ENCODE peak calls at places on chromosomes 2 and 18, in five cellular contexts. V is brain microvascular endothelial cell, U is islet precursor cell, O is C1 segment of cervical spinal cord, H is substantia nigra. A is an unnamed sample.

GRCh38 chr2:151928380-151928779 is 100.2 kb upstream of the ARL5A start:
- DNase-seq in U (no peak), H (no peak), O (no peak), V (no peak), A (no peak)

GRCh38 chr2:127572841-127573240 is 37.4 kb downstream of the MYO7B start:
- DNase-seq in V (no peak), O (no peak), H (no peak), U (peak), A (no peak)

GRCh38 chr2:42493885-42494433 is at the start of gene KCNG3:
- DNase-seq in U (peak), O (no peak), H (peak), V (no peak), A (peak)

GRCh38 chr18:75265872-75266271 is 55.3 kb downstream of the TSHZ1 start:
- DNase-seq in O (no peak), V (no peak), U (no peak), H (no peak), A (no peak)

GRCh38 chr2:187429989-187430388 is 18.1 kb downstream of the CALCRL start:
- DNase-seq in H (no peak), V (peak), U (no peak), O (no peak), A (no peak)

GRCh38 chr18:5107990-5108389 is 89.1 kb downstream of the AKAIN1 start:
- DNase-seq in O (no peak), H (no peak), V (no peak), U (no peak), A (no peak)

GRCh38 chr18:37538526-37539205 is 26.9 kb downstream of the CELF4 start:
- DNase-seq in H (no peak), U (no peak), O (no peak), V (no peak), A (no peak)

GRCh38 chr2:120750488-120751210 is 15.0 kb downstream of the GLI2 start:
- DNase-seq in V (no peak), H (no peak), O (no peak), U (peak), A (no peak)

GRCh38 chr2:47494267-47495130 is 91.5 kb downstream of the MSH2 start:
- DNase-seq in V (no peak), U (no peak), H (no peak), O (no peak), A (no peak)

GRCh38 chr18:40932862-40933261 is 1022.2 kb upstream of the PIK3C3 start:
- DNase-seq in U (no peak), H (no peak), V (no peak), O (no peak), A (no peak)

GRCh38 chr2:120222186-120223033 is 790 bp downstream of the TMEM185B start:
- DNase-seq in V (no peak), O (no peak), U (no peak), H (no peak), A (no peak)

GRCh38 chr18:62258606-62259005 is 66.5 kb upstream of the TNFRSF11A start:
- DNase-seq in U (no peak), O (no peak), V (no peak), H (no peak), A (no peak)

GRCh38 chr2:231745303-231746038 is 35.6 kb downstream of the PDE6D start:
- DNase-seq in H (no peak), O (no peak), V (no peak), U (no peak), A (no peak)

GRCh38 chr2:134200024-134200423 is 53.8 kb upstream of the MGAT5 start:
- DNase-seq in U (no peak), H (no peak), O (no peak), V (no peak), A (no peak)

GRCh38 chr2:96727431-96727830 is 12.4 kb downstream of the LMAN2L start:
- DNase-seq in U (no peak), O (no peak), H (no peak), V (no peak), A (no peak)

GRCh38 chr18:43485565-43485964 is 208.3 kb upstream of the SYT4 start:
- DNase-seq in H (no peak), V (no peak), U (no peak), O (no peak), A (no peak)

GRCh38 chr2:20962939-20963543 is 80.8 kb downstream of the APOB start:
- DNase-seq in U (peak), O (peak), H (peak), V (peak), A (peak)

GRCh38 chr18:32048507-32049091 is 30.0 kb downstream of the RNF125 start:
- DNase-seq in O (no peak), U (no peak), H (peak), V (peak), A (no peak)

GRCh38 chr2:41928593-41928992 is 119.2 kb upstream of the PKDCC start:
- DNase-seq in V (peak), H (no peak), O (no peak), U (peak), A (no peak)

GRCh38 chr18:48404707-48405106 is 4.5 kb downstream of the ZBTB7C start:
- DNase-seq in U (no peak), H (no peak), V (no peak), O (no peak), A (no peak)

GRCh38 chr2:24521975-24522639 is 31.1 kb downstream of the NCOA1 start:
- DNase-seq in H (no peak), U (no peak), V (no peak), O (no peak), A (no peak)

GRCh38 chr18:43805646-43806194 is 528.4 kb upstream of the SYT4 start:
- DNase-seq in V (no peak), U (no peak), O (no peak), H (no peak), A (no peak)

GRCh38 chr18:40939636-40940035 is 1015.4 kb upstream of the PIK3C3 start:
- DNase-seq in O (no peak), V (no peak), U (no peak), H (no peak), A (no peak)

GRCh38 chr2:201633862-201634261 is 9.4 kb downstream of the TMEM237 start:
- DNase-seq in U (no peak), V (no peak), O (no peak), H (no peak), A (no peak)

GRCh38 chr2:38508311-38509039 is 94.3 kb downstream of the HNRNPLL start:
- DNase-seq in O (peak), V (peak), H (peak), U (peak), A (peak)

GRCh38 chr2:52082646-52083045 is 1050.7 kb upstream of the NRXN1 start:
- DNase-seq in O (no peak), V (no peak), H (no peak), U (peak), A (no peak)

GRCh38 chr2:202221873-202222272 is 16.5 kb downstream of the SUMO1 start:
- DNase-seq in O (no peak), U (peak), H (no peak), V (peak), A (no peak)

GRCh38 chr2:42562474-42563144 is 5.8 kb upstream of the MTA3 start:
- DNase-seq in O (no peak), H (no peak), V (no peak), U (peak), A (no peak)

GRCh38 chr18:77702686-77703085 is 453.0 kb downstream of the GALR1 start:
- DNase-seq in U (no peak), O (no peak), V (peak), H (no peak), A (no peak)

GRCh38 chr2:170930132-170931109 is 1.4 kb downstream of the GORASP2 start:
- DNase-seq in H (no peak), O (peak), V (peak), U (no peak), A (peak)

GRCh38 chr2:145587922-145588321 is 1068.0 kb upstream of the ZEB2 start:
- DNase-seq in V (no peak), O (no peak), U (no peak), H (no peak), A (no peak)

GRCh38 chr2:46831869-46832265 is 83.7 kb downstream of the MCFD2 start:
- DNase-seq in U (no peak), V (no peak), O (no peak), H (no peak), A (no peak)